ENCODE peak calls at places on chromosomes 13 and 19, in seven cellular contexts. K is K562, E is HCT116, W is IMR-90, C is A549, F is HepG2, L is SK-N-SH. U is an unnamed sample.

GRCh38 chr13:44801990-44802389 is 187.3 kb downstream of the NUFIP1 start:
- DNase-seq in K (no peak), E (no peak), W (peak), C (peak), F (no peak), L (no peak), U (no peak)

GRCh38 chr13:80180745-80181144 is 160.2 kb downstream of the SPRY2 start:
- DNase-seq in K (no peak), E (no peak), W (no peak), C (no peak), F (no peak), L (no peak), U (no peak)

GRCh38 chr19:5054551-5055456 is 85.9 kb downstream of the KDM4B start:
- DNase-seq in K (no peak), E (no peak), W (no peak), C (no peak), F (no peak), L (no peak), U (no peak)

GRCh38 chr13:77222909-77223308 is 104.0 kb downstream of the MYCBP2 start:
- DNase-seq in K (no peak), E (no peak), W (no peak), C (no peak), F (no peak), L (no peak), U (no peak)

GRCh38 chr13:80529734-80530133 is 188.8 kb upstream of the SPRY2 start:
- DNase-seq in K (peak), E (no peak), W (no peak), C (no peak), F (no peak), L (no peak), U (no peak)

GRCh38 chr13:40170091-40170490 is 496.4 kb downstream of the FOXO1 start:
- DNase-seq in K (no peak), E (no peak), W (no peak), C (no peak), F (no peak), L (no peak), U (no peak)

GRCh38 chr13:43441464-43441863 is 345.3 kb downstream of the ENOX1 start:
- DNase-seq in K (no peak), E (no peak), W (no peak), C (no peak), F (no peak), L (no peak), U (no peak)

GRCh38 chr19:14152713-14153112 is 16.3 kb upstream of the ASF1B start:
- DNase-seq in K (no peak), E (no peak), W (no peak), C (no peak), F (no peak), L (peak), U (no peak)

GRCh38 chr19:11361037-11361770 is 6.0 kb downstream of the PLPPR2 start:
- DNase-seq in K (peak), E (no peak), W (no peak), C (no peak), F (no peak), L (peak), U (no peak)

GRCh38 chr19:42468273-42468796 is 25.6 kb upstream of the CXCL17 start:
- DNase-seq in K (no peak), E (peak), W (peak), C (peak), F (no peak), L (no peak), U (no peak)

GRCh38 chr13:26694609-26695359 is 65.8 kb downstream of the GPR12 start:
- DNase-seq in K (no peak), E (no peak), W (no peak), C (no peak), F (no peak), L (no peak), U (no peak)

GRCh38 chr19:9966448-9966847 is 30.1 kb upstream of the OLFM2 start:
- DNase-seq in K (no peak), E (no peak), W (no peak), C (no peak), F (no peak), L (peak), U (no peak)

GRCh38 chr19:8580710-8581281 is 3.6 kb upstream of the MYO1F start:
- DNase-seq in K (peak), E (peak), W (peak), C (peak), F (peak), L (peak), U (no peak)

GRCh38 chr19:8576273-8576993 is 809 bp downstream of the MYO1F start:
- DNase-seq in K (no peak), E (no peak), W (no peak), C (no peak), F (no peak), L (no peak), U (no peak)

GRCh38 chr19:8577741-8578140 is 499 bp upstream of the MYO1F start:
- DNase-seq in K (no peak), E (no peak), W (no peak), C (no peak), F (no peak), L (no peak), U (no peak)

GRCh38 chr19:8577247-8577646 is at the start of gene MYO1F:
- DNase-seq in K (peak), E (no peak), W (no peak), C (no peak), F (no peak), L (no peak), U (no peak)

DNA sequence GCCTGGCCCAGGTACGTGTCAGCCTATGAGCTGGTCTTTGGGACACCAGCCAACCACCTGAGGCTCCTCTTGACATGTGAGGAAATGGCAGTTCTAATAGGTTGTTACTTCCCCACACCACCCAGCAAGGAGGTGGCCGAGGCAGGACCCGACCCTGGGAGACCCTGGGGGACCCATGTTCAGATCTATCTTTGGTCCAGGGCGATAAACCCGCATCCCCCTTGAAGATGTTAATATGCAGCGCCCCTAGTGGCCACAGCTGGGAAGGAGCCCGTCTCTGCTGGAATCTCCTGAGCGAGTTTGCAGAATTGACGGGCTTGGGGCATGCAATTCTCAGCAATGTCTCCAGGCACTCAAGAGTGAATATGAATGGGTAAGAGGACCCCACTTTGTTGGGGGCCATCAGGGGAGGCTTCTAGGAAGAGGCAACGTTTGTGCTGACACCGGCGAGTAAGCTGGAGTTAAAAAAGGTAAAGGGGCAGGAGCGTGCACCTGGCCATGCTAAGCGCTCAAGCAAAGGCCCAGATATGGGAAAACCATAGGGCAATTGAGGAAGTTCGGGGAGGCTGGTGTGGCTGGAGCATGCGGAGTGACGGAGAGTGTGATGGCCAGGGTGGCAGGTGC is 1.5 kb upstream of the MYO1F start:
- DNase-seq in K (peak), E (peak), W (peak), C (peak), F (peak), L (peak), U (no peak)
- TF ChIP-seq RAD21 in K (peak), E (peak), W (peak), C (peak), F (no peak), L (peak), U (peak)

GRCh38 chr13:113630296-113630695 is 27.7 kb downstream of the ATP4B start:
- DNase-seq in K (no peak), E (no peak), W (no peak), C (no peak), F (no peak), L (no peak), U (no peak)
- TF ChIP-seq RAD21 in K (no peak), E (no peak), W (no peak), C (no peak), F (no peak), L (no peak), U (no peak)

GRCh38 chr19:33794578-33795369 is 1.9 kb upstream of the KCTD15 start:
- DNase-seq in K (no peak), E (no peak), W (no peak), C (no peak), F (no peak), L (peak), U (no peak)
- TF ChIP-seq RAD21 in K (no peak), E (no peak), W (no peak), C (no peak), F (no peak), L (no peak), U (no peak)

GRCh38 chr19:30227661-30228112 is 144.5 kb upstream of the ZNF536 start:
- DNase-seq in K (peak), E (peak), W (peak), C (peak), F (peak), L (peak), U (no peak)
- TF ChIP-seq RAD21 in K (peak), E (peak), W (peak), C (peak), F (peak), L (peak), U (peak)

GRCh38 chr13:23960566-23961156 is 63.4 kb upstream of the C1QTNF9B start:
- DNase-seq in K (peak), E (peak), W (peak), C (peak), F (peak), L (no peak), U (no peak)
- TF ChIP-seq RAD21 in K (no peak), E (peak), W (peak), C (peak), F (no peak), L (peak), U (peak)

DNA sequence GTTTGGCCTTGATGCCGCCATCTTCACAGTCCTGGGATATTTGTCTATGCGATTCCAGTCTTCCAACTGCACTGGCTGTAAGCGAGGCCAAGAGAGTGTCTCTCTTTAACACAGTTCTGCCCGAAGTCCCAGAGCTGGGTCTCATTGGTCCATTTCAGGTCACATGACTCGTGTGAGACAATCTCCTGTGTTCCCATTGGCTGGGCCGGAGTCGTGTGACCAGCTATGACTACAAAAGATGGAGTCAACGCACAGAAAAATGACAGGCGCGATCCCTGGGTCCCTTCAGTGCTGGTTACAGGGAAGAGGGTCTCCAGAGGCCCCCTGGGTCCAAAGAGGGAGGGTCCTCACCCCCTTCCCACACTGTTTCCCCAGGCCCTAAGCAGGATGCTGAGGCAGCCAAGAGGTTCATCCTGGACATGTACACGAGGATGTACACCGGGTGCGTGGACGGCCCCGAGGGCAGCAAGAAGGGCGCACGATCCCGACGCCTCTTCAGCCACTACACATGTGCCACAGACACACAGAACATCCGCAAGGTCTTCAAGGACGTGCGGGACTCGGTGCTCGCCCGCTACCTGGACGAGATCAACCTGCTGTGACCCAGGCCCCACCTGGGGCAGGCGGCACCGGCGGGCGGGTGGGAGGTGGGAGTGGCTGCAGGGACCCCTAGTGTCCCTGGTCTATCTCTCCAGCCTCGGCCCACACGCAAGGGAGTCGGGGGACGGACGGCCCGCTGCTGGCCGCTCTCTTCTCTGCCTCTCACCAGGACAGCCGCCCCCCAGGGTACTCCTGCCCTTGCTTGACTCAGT is 15.9 kb upstream of the S1PR4 start:
- DNase-seq in K (peak), E (no peak), W (no peak), C (peak), F (peak), L (peak), U (no peak)
- TF ChIP-seq RAD21 in K (no peak), E (no peak), W (no peak), C (no peak), F (no peak), L (no peak), U (no peak)

GRCh38 chr13:110471156-110471832 is 90.2 kb downstream of the RAB20 start:
- DNase-seq in K (no peak), E (no peak), W (no peak), C (no peak), F (no peak), L (peak), U (no peak)
- TF ChIP-seq RAD21 in K (no peak), E (no peak), W (no peak), C (no peak), F (no peak), L (no peak), U (no peak)

DNA sequence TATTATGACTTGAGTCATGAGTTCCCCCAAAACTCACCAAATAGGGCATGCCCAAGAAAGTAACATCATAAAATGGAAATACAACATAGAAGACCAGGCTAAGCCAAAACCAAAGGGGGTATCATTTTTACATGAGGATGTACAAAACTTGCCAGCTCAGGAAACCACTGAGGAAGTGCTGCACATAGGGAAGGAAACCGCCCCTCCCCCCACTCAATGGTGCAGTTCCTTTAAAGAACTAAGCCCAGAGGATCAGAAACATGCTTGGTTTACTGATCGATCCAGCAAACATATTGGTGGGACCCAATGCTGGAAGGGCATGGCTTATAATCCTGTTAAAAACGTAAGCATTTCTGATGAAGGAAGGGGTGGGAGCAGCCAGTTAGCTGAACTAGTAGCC is 4.2 kb upstream of the ZNF486 start:
- DNase-seq in K (no peak), E (no peak), W (no peak), C (no peak), F (no peak), L (no peak), U (no peak)
- TF ChIP-seq RAD21 in K (no peak), E (no peak), W (no peak), C (no peak), F (no peak), L (no peak), U (no peak)